ENCODE peak calls at places on chromosomes 12 and 14, in six cellular contexts. Z is activated CD8-positive, alpha-beta memory T cell treated with anti-CD3 and anti-CD28 coated beads for 1 hour; U is heart right ventricle; L is thoracic aorta; D is activated T-helper 1 cell treated with anti-CD3 and anti-CD28 coated beads, Interleukin-12 subunit alpha, Interleukin-12 subunit beta, Interleukin-2, Interleukin-4 antibody, amounts not matched to agents 30 ng/mL and 10 ng/mL and 1 ng/mL, durations not matched to agents 14 hours and 24 hours and 36 hours; S is NB4. W is an unnamed sample.
A peak's percentile ranks its signal among the peaks of the same experiment; 100 is the strongest.

GRCh38 chr14:68471029-68471963 is 321.6 kb downstream of the ZFP36L1 start:
- DNase-seq in Z (no peak), U (no peak), L (no peak), D (no peak), S (no peak), W (no peak)

GRCh38 chr12:120879102-120879501 is 25.1 kb downstream of the SPPL3 start:
- DNase-seq in Z (no peak), U (no peak), L (no peak), D (no peak), S (no peak), W (no peak)

GRCh38 chr14:64209428-64210165 is 84.6 kb downstream of the ESR2 start:
- DNase-seq in Z (no peak), U (peak; percentile 54), L (no peak), D (no peak), S (peak; percentile 43), W (no peak)

GRCh38 chr12:28367993-28368392 is 177.7 kb downstream of the CCDC91 start:
- DNase-seq in Z (no peak), U (no peak), L (no peak), D (no peak), S (no peak), W (no peak)

GRCh38 chr12:53862831-53863230 is 75.8 kb upstream of the HOXC13 start:
- DNase-seq in Z (no peak), U (no peak), L (no peak), D (no peak), S (no peak), W (no peak)

GRCh38 chr14:78764240-78764639 is 594.1 kb downstream of the NRXN3 start:
- DNase-seq in Z (no peak), U (no peak), L (no peak), D (no peak), S (no peak), W (no peak)

GRCh38 chr12:108271951-108272729 is 67.0 kb downstream of the CMKLR1 start:
- DNase-seq in Z (no peak), U (no peak), L (no peak), D (no peak), S (no peak), W (no peak)

GRCh38 chr14:73777420-73777819 is 63.2 kb upstream of the PNMA1 start:
- DNase-seq in Z (no peak), U (no peak), L (no peak), D (no peak), S (no peak), W (peak; percentile 23)

GRCh38 chr14:53894456-53894855 is 62.2 kb downstream of the BMP4 start:
- DNase-seq in Z (no peak), U (no peak), L (no peak), D (no peak), S (no peak), W (no peak)

GRCh38 chr12:11723993-11724392 is 74.5 kb downstream of the ETV6 start:
- DNase-seq in Z (no peak), U (no peak), L (no peak), D (no peak), S (peak; percentile 33), W (peak; percentile 64)

GRCh38 chr12:122850695-122851350 is 15.6 kb downstream of the HIP1R start:
- DNase-seq in Z (no peak), U (no peak), L (no peak), D (no peak), S (peak; percentile 39), W (peak; percentile 51)

GRCh38 chr12:43381879-43382278 is 170.1 kb downstream of the ADAMTS20 start:
- DNase-seq in Z (no peak), U (no peak), L (no peak), D (no peak), S (no peak), W (no peak)

GRCh38 chr12:107372229-107372658 is 278.9 kb upstream of the CRY1 start:
- DNase-seq in Z (no peak), U (no peak), L (no peak), D (peak; percentile 42), S (peak; percentile 74), W (no peak)

GRCh38 chr12:104226672-104227071 is 11.1 kb downstream of the TXNRD1 start:
- DNase-seq in Z (no peak), U (no peak), L (no peak), D (no peak), S (no peak), W (no peak)

GRCh38 chr12:10941916-10942607 is 3.0 kb upstream of the TAS2R14 start:
- DNase-seq in Z (no peak), U (no peak), L (no peak), D (no peak), S (no peak), W (peak; percentile 96)

GRCh38 chr12:21618566-21618965 is 13.9 kb upstream of the GYS2 start:
- DNase-seq in Z (no peak), U (no peak), L (no peak), D (no peak), S (no peak), W (no peak)

GRCh38 chr14:74444866-74445265 is 18.9 kb upstream of the SYNDIG1L start:
- DNase-seq in Z (no peak), U (no peak), L (no peak), D (no peak), S (no peak), W (no peak)

GRCh38 chr12:115761784-115762183 is 515.7 kb downstream of the MED13L start:
- DNase-seq in Z (no peak), U (no peak), L (no peak), D (no peak), S (no peak), W (no peak)

GRCh38 chr12:14275886-14276285 is 89.6 kb upstream of the ATF7IP start:
- DNase-seq in Z (no peak), U (no peak), L (no peak), D (no peak), S (peak; percentile 71), W (peak; percentile 49)

GRCh38 chr14:100547633-100548294 is 39.5 kb downstream of the BEGAIN start:
- DNase-seq in Z (no peak), U (peak; percentile 38), L (no peak), D (no peak), S (peak; percentile 90), W (peak; percentile 61)

GRCh38 chr12:4047441-4047840 is 174.2 kb upstream of the PARP11 start:
- DNase-seq in Z (no peak), U (no peak), L (no peak), D (no peak), S (no peak), W (no peak)

GRCh38 chr12:112122823-112123690 is 2.3 kb upstream of the TRAFD1 start:
- DNase-seq in Z (no peak), U (no peak), L (no peak), D (no peak), S (peak; percentile 46), W (no peak)

GRCh38 chr14:71242237-71242748 is 335.0 kb downstream of the PCNX1 start:
- DNase-seq in Z (no peak), U (peak; percentile 31), L (no peak), D (no peak), S (no peak), W (no peak)

GRCh38 chr12:93197067-93197593 is 180.6 kb upstream of the NUDT4 start:
- DNase-seq in Z (no peak), U (no peak), L (no peak), D (no peak), S (no peak), W (no peak)

GRCh38 chr12:66279127-66279712 is 23.1 kb upstream of the HELB start:
- DNase-seq in Z (no peak), U (no peak), L (no peak), D (peak; percentile 22), S (peak; percentile 64), W (peak; percentile 56)

GRCh38 chr12:111068281-111068680 is 147.9 kb upstream of the MYL2 start:
- DNase-seq in Z (no peak), U (no peak), L (no peak), D (no peak), S (no peak), W (no peak)

GRCh38 chr14:95531473-95531872 is 3.4 kb upstream of the GLRX5 start:
- DNase-seq in Z (no peak), U (no peak), L (no peak), D (no peak), S (no peak), W (no peak)

GRCh38 chr14:91403069-91403600 is 14.5 kb downstream of the CCDC88C start:
- DNase-seq in Z (no peak), U (no peak), L (no peak), D (no peak), S (no peak), W (no peak)

GRCh38 chr14:68734231-68734732 is 58.6 kb downstream of the ZFP36L1 start:
- DNase-seq in Z (peak; percentile 24), U (no peak), L (no peak), D (no peak), S (peak; percentile 77), W (no peak)

GRCh38 chr14:100670017-100670974 is 56.4 kb upstream of the DLK1 start:
- DNase-seq in Z (no peak), U (no peak), L (no peak), D (no peak), S (no peak), W (peak; percentile 11)

GRCh38 chr12:10998204-10998603 is at the start of gene TAS2R20:
- DNase-seq in Z (no peak), U (no peak), L (no peak), D (no peak), S (no peak), W (no peak)

GRCh38 chr12:108253540-108253939 is 85.6 kb downstream of the CMKLR1 start:
- DNase-seq in Z (no peak), U (no peak), L (no peak), D (no peak), S (no peak), W (no peak)

GRCh38 chr14:74511966-74512365 is 18.4 kb downstream of the ISCA2 start:
- DNase-seq in Z (no peak), U (no peak), L (peak; percentile 46), D (no peak), S (peak; percentile 31), W (no peak)

GRCh38 chr12:101564912-101565311 is 29.9 kb upstream of the MYBPC1 start:
- DNase-seq in Z (no peak), U (no peak), L (no peak), D (no peak), S (peak; percentile 50), W (peak; percentile 5)

GRCh38 chr14:68733086-68733621 is 59.7 kb downstream of the ZFP36L1 start:
- DNase-seq in Z (no peak), U (no peak), L (no peak), D (peak; percentile 29), S (peak; percentile 94), W (no peak)